ENCODE peak calls at places on chromosomes 2 and 18, in seven cellular contexts. L is GM12865, K is GM10248, Q is fibroblast of pulmonary artery, B is mammary epithelial cell, X is astrocyte of the cerebellum, T is transverse colon. V is an unnamed sample.
A peak's percentile ranks its signal among the peaks of the same experiment; 100 is the strongest.

GRCh38 chr2:144509001-144509545 is 10.8 kb downstream of the ZEB2 start:
- DNase-seq in X (no peak), K (no peak), T (no peak), L (no peak), B (no peak), Q (no peak), V (no peak)

GRCh38 chr18:50131591-50131990 is 63.4 kb downstream of the MYO5B start:
- DNase-seq in L (peak; percentile 41), X (no peak), T (no peak), Q (no peak), B (peak; percentile 67), K (peak; percentile 29), V (no peak)

GRCh38 chr2:44942304-44943030 is 965 bp downstream of the SIX3 start:
- DNase-seq in X (no peak), T (no peak), Q (no peak), L (no peak), K (no peak), B (no peak), V (no peak)

GRCh38 chr2:206477296-206477695 is 34.0 kb downstream of the ADAM23 start:
- DNase-seq in B (peak; percentile 93), Q (peak; percentile 35), X (no peak), T (no peak), K (no peak), L (no peak), V (no peak)

GRCh38 chr18:35376742-35377695 is at the start of gene ZNF396:
- DNase-seq in K (peak; percentile 82), T (peak; percentile 89), Q (peak; percentile 58), B (peak; percentile 24), X (no peak), L (peak; percentile 74), V (peak; percentile 52)

GRCh38 chr2:236360486-236360885 is 96.3 kb upstream of the ASB18 start:
- DNase-seq in Q (peak; percentile 2), K (no peak), L (no peak), X (peak; percentile 28), T (no peak), B (no peak), V (no peak)

GRCh38 chr18:26460449-26461091 is 87.8 kb downstream of the KCTD1 start:
- DNase-seq in T (no peak), B (peak; percentile 92), Q (peak; percentile 89), K (peak; percentile 59), X (no peak), L (peak; percentile 85), V (peak; percentile 55)

GRCh38 chr18:48151421-48152095 is 221.1 kb upstream of the SMAD2 start:
- DNase-seq in B (no peak), Q (no peak), L (no peak), X (no peak), K (no peak), T (peak; percentile 47), V (no peak)

GRCh38 chr2:230161180-230161579 is 58.6 kb downstream of the SP110 start:
- DNase-seq in B (peak; percentile 81), T (no peak), K (no peak), X (no peak), Q (peak; percentile 58), L (peak; percentile 8), V (peak; percentile 77)

GRCh38 chr18:8860845-8861642 is 155.7 kb downstream of the MTCL1 start:
- DNase-seq in B (no peak), X (no peak), K (no peak), T (no peak), Q (no peak), L (no peak), V (no peak)

GRCh38 chr18:9557250-9557943 is 57.0 kb downstream of the PPP4R1 start:
- DNase-seq in T (no peak), X (no peak), L (no peak), Q (no peak), K (no peak), B (peak; percentile 61), V (no peak)

GRCh38 chr2:152743004-152743403 is 24.6 kb downstream of the ARL6IP6 start:
- DNase-seq in T (no peak), Q (peak; percentile 17), K (peak; percentile 16), B (peak; percentile 21), L (peak; percentile 10), X (no peak), V (peak; percentile 41)

GRCh38 chr18:74836296-74837139 is 238.8 kb downstream of the ZNF407 start:
- DNase-seq in Q (peak; percentile 39), L (no peak), X (no peak), T (peak; percentile 25), K (no peak), B (peak; percentile 18), V (peak; percentile 53)

GRCh38 chr2:212609499-212609898 is 70.9 kb upstream of the ERBB4 start:
- DNase-seq in T (no peak), Q (no peak), K (no peak), L (no peak), B (no peak), X (no peak), V (no peak)

GRCh38 chr2:20577495-20578235 is 73.2 kb downstream of the HS1BP3 start:
- DNase-seq in B (peak; percentile 97), T (no peak), L (no peak), X (no peak), Q (no peak), K (no peak), V (peak; percentile 96)

GRCh38 chr2:204691911-204692510 is 146.7 kb downstream of the PARD3B start:
- DNase-seq in T (peak; percentile 39), L (peak; percentile 55), K (peak; percentile 15), X (peak; percentile 83), B (peak; percentile 57), Q (peak; percentile 95), V (peak; percentile 86)

GRCh38 chr2:182715121-182715895 is 749 bp upstream of the DNAJC10 start:
- DNase-seq in X (peak; percentile 1), Q (peak; percentile 38), T (no peak), L (no peak), B (no peak), K (no peak), V (no peak)

GRCh38 chr2:51795248-51795888 is 763.4 kb upstream of the NRXN1 start:
- DNase-seq in Q (no peak), L (no peak), B (no peak), T (peak; percentile 33), X (no peak), K (no peak), V (peak; percentile 34)
- TF ChIP-seq CTCF in Q (peak; percentile 35), L (peak; percentile 22), B (peak; percentile 31), T (no peak), X (no peak), K (no peak), V (no peak)

GRCh38 chr2:183995632-183996031 is 602.7 kb upstream of the ZNF804A start:
- DNase-seq in B (no peak), X (peak; percentile 50), K (no peak), L (peak; percentile 18), T (no peak), Q (no peak), V (no peak)

GRCh38 chr2:183993052-183993451 is 605.3 kb upstream of the ZNF804A start:
- DNase-seq in X (no peak), B (no peak), L (peak; percentile 73), K (no peak), Q (no peak), T (no peak), V (no peak)

GRCh38 chr2:183996825-183997823 is 601.2 kb upstream of the ZNF804A start:
- DNase-seq in B (no peak), T (no peak), Q (no peak), K (no peak), L (peak; percentile 21), X (peak; percentile 66), V (no peak)

DNA sequence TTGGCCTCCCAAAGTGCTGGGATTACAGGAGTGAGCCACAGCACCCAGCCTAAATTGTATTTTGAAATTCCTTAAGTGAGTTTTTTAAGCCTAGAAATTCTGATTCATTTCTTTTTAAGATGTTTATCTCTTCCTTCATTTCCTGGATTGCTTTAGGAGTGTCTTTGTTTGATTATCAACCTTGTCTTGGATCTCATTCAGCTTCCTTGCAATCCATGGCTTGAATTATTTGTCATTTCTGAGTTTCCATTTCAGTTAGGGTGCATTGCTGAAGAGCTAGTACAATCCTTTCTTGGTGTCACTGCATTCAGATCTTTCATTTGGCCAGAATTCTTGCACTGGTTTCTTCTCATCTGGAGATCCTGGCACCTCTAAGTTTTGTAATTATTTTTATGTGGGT is 606.4 kb upstream of the ZNF804A start:
- DNase-seq in L (no peak), B (no peak), Q (no peak), X (no peak), T (no peak), K (no peak), V (no peak)
- TF ChIP-seq CTCF in L (no peak), B (no peak), Q (no peak), X (no peak), T (no peak), K (no peak), V (no peak)

GRCh38 chr2:134790487-134790886 is 47.9 kb upstream of the ACMSD start:
- DNase-seq in B (no peak), L (no peak), K (no peak), T (no peak), X (no peak), Q (no peak), V (no peak)
- TF ChIP-seq CTCF in B (peak; percentile 31), L (peak; percentile 15), K (no peak), T (no peak), X (no peak), Q (no peak), V (no peak)

DNA sequence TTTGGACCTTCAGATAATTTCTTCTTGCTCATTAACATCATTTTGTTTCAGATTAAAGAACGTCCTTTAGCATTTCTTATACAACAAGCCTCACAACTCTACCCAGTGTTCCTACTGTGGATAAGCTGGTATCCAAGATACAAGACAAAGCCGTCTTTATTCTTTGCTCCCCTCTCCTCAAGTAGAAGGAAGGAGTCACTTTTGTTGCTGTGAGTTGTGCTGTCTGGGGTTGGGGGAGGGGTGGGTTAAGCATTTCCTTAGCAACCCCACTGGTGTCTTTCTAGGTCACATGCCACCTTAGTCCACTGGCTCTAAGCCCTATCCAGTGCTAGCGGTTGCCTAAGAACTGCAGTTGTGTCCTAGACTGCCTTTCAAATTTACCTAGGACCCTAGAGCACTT is 155.5 kb upstream of the PIEZO2 start:
- DNase-seq in B (no peak), T (no peak), L (no peak), K (no peak), X (no peak), Q (no peak), V (no peak)
- TF ChIP-seq CTCF in B (no peak), T (no peak), L (no peak), K (no peak), X (no peak), Q (no peak), V (no peak)

GRCh38 chr2:210000464-210001324 is 1.7 kb upstream of the RPE start:
- DNase-seq in K (no peak), Q (no peak), L (no peak), T (no peak), B (no peak), X (no peak), V (no peak)
- TF ChIP-seq CTCF in K (no peak), Q (no peak), L (no peak), T (no peak), B (no peak), X (no peak), V (no peak)

DNA sequence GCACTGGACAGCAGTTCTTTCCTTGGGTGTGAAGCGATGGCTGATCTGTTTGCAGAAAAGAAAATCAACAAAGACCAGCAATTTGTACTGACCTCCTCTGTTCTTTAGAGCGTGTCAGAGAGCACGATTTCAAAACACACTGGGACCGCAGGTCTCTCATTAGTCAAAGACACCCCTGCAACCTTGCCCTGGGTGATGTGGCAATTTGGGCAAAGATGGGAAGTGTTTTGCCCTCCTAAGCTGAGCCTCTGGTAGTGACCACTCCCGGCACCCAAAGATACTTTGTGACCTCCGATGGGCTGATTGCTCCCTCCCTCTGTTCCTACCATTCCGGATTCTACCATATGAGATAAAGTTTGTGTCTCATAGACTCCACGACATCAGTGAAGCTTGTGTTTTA is 18.2 kb upstream of the CLIP4 start:
- DNase-seq in Q (no peak), L (no peak), B (no peak), K (no peak), X (no peak), T (no peak), V (no peak)
- TF ChIP-seq CTCF in Q (no peak), L (no peak), B (no peak), K (no peak), X (no peak), T (no peak), V (no peak)